ENCODE peak calls at places on chromosomes 13 and 19, in nine cellular contexts. A is dermis blood vessel endothelial cell; L is GM04503; D is dorsolateral prefrontal cortex; T is sciatic nerve; Q is stomach; E is iPS-NIHi11; M is lower leg skin; V is activated CD4-positive, alpha-beta T cell treated with anti-CD3 and anti-CD28 coated beads, Interleukin-2, amount 50 U/mL, for 24 hours. S is an unnamed sample.
A peak's percentile ranks its signal among the peaks of the same experiment; 100 is the strongest.

GRCh38 chr19:22622901-22623840 is 11.0 kb upstream of the ZNF492 start:
- DNase-seq in A (no peak), L (no peak), T (no peak), Q (no peak), E (no peak), V (no peak), D (no peak), M (no peak), S (no peak)

GRCh38 chr19:49447485-49448431 is 3.9 kb downstream of the PIH1D1 start:
- DNase-seq in T (peak; percentile 85), V (no peak), A (peak; percentile 25), Q (no peak), M (no peak), E (peak; percentile 50), L (no peak), D (no peak), S (no peak)

GRCh38 chr13:97892717-97893116 is 60.8 kb upstream of the IPO5 start:
- DNase-seq in Q (no peak), V (no peak), T (no peak), E (no peak), L (peak; percentile 62), A (no peak), D (no peak), M (no peak), S (no peak)

GRCh38 chr19:17073869-17074627 is 1.2 kb downstream of the HAUS8 start:
- DNase-seq in L (no peak), D (no peak), V (no peak), E (peak; percentile 26), Q (no peak), A (no peak), T (no peak), M (no peak), S (no peak)

GRCh38 chr19:961866-962620 is 22.1 kb upstream of the WDR18 start:
- DNase-seq in D (no peak), E (no peak), T (no peak), Q (no peak), A (no peak), L (no peak), V (no peak), M (no peak), S (no peak)

GRCh38 chr13:34322416-34323074 is 504.6 kb downstream of the RFC3 start:
- DNase-seq in T (no peak), Q (no peak), M (no peak), D (no peak), V (no peak), L (no peak), A (no peak), E (no peak), S (no peak)

GRCh38 chr13:99830931-99831330 is 140.6 kb downstream of the ZIC5 start:
- DNase-seq in E (peak; percentile 65), L (no peak), D (no peak), V (no peak), A (no peak), M (no peak), T (no peak), Q (no peak), S (no peak)

GRCh38 chr19:56223481-56223880 is 21.4 kb downstream of the ZSCAN5C start:
- DNase-seq in A (no peak), V (no peak), D (no peak), E (no peak), L (no peak), M (no peak), T (no peak), Q (no peak), S (no peak)

GRCh38 chr19:58000677-58001076 is 1.9 kb downstream of the ZNF606 start:
- DNase-seq in E (no peak), V (no peak), T (no peak), Q (no peak), L (no peak), M (no peak), D (no peak), A (no peak), S (no peak)

GRCh38 chr13:27396252-27396846 is 28.1 kb upstream of the GTF3A start:
- DNase-seq in Q (no peak), E (no peak), T (no peak), D (no peak), M (no peak), V (no peak), L (no peak), A (no peak), S (no peak)

GRCh38 chr19:51691122-51692064 is 1.7 kb upstream of the SPACA6 start:
- DNase-seq in Q (no peak), E (no peak), D (no peak), L (no peak), M (no peak), T (no peak), A (no peak), V (no peak), S (no peak)

GRCh38 chr13:111659236-111659635 is 338.8 kb downstream of the TEX29 start:
- DNase-seq in L (no peak), E (peak; percentile 44), T (no peak), A (no peak), M (no peak), D (no peak), Q (no peak), V (no peak), S (no peak)

S was measured in AG04449.